ENCODE peak calls at places on chromosomes 7 and 10, in six cellular contexts. Y, P, L, Q, A and F are unnamed samples.

GRCh38 chr10:88949912-88950664 is 2.5 kb downstream of the ACTA2 start:
- DNase-seq in P (no peak), Y (no peak), L (no peak), A (no peak), Q (no peak), F (no peak)

GRCh38 chr10:131790021-131790420 is 110.8 kb upstream of the PPP2R2D start:
- DNase-seq in Q (peak), L (peak), Y (no peak), A (no peak), P (no peak), F (no peak)

GRCh38 chr10:71801357-71801756 is 28.0 kb upstream of the VSIR start:
- DNase-seq in P (no peak), A (no peak), L (no peak), Y (no peak), Q (no peak), F (no peak)

GRCh38 chr10:5830629-5831445 is 17.6 kb upstream of the GDI2 start:
- DNase-seq in L (no peak), Q (no peak), Y (no peak), A (no peak), P (no peak), F (no peak)

GRCh38 chr10:117439243-117439912 is 64.1 kb upstream of the PDZD8 start:
- DNase-seq in L (no peak), A (no peak), Q (no peak), Y (no peak), P (peak), F (peak)

GRCh38 chr7:115227473-115228235 is 305.8 kb downstream of the MDFIC start:
- DNase-seq in L (no peak), P (no peak), A (no peak), Y (no peak), Q (no peak), F (no peak)

GRCh38 chr7:24963218-24963617 is 16.8 kb downstream of the OSBPL3 start:
- DNase-seq in Q (no peak), L (no peak), P (no peak), Y (peak), A (no peak), F (no peak)

GRCh38 chr10:42691361-42692120 is 53.2 kb upstream of the ZNF33B start:
- DNase-seq in A (peak), Y (no peak), Q (no peak), P (no peak), L (no peak), F (no peak)

GRCh38 chr7:157019718-157020451 is 9.4 kb upstream of the MNX1 start:
- DNase-seq in Q (no peak), Y (no peak), P (no peak), A (no peak), L (no peak), F (no peak)

GRCh38 chr10:3803884-3804741 is 19.1 kb upstream of the KLF6 start:
- DNase-seq in A (no peak), L (peak), Q (peak), P (no peak), Y (no peak), F (no peak)

GRCh38 chr7:70736715-70737460 is 395.1 kb upstream of the GALNT17 start:
- DNase-seq in Y (no peak), A (no peak), L (no peak), Q (no peak), P (no peak), F (no peak)

GRCh38 chr7:8418627-8419245 is 14.7 kb upstream of the NXPH1 start:
- DNase-seq in P (no peak), Y (peak), L (no peak), Q (peak), A (peak), F (no peak)

GRCh38 chr10:130202984-130203617 is 66.9 kb downstream of the GLRX3 start:
- DNase-seq in Q (no peak), P (no peak), A (no peak), Y (no peak), L (no peak), F (no peak)

GRCh38 chr7:42869131-42870020 is 42.5 kb downstream of the C7orf25 start:
- DNase-seq in A (no peak), P (no peak), L (no peak), Y (no peak), Q (peak), F (no peak)